ENCODE peak calls at places on chromosomes 5 and 9, in six cellular contexts. J is caudate nucleus, A is sigmoid colon, L is MM.1S, O is left ventricle myocardium inferior, M is neural progenitor cell. F is an unnamed sample.
A peak's percentile ranks its signal among the peaks of the same experiment; 100 is the strongest.

GRCh38 chr5:102596113-102596512 is 97.3 kb upstream of the SLCO6A1 start:
- DNase-seq in L (peak; percentile 36), J (no peak), O (no peak), M (no peak), A (no peak), F (no peak)

GRCh38 chr5:8491254-8491653 is 622.3 kb downstream of the MTRR start:
- DNase-seq in J (no peak), A (no peak), O (no peak), M (no peak), L (no peak), F (no peak)

GRCh38 chr5:178284996-178285395 is 52.4 kb upstream of the PHYKPL start:
- DNase-seq in L (no peak), O (no peak), M (no peak), J (no peak), A (peak; percentile 37), F (no peak)

GRCh38 chr9:3777137-3777536 is 251.3 kb upstream of the RFX3 start:
- DNase-seq in M (no peak), L (no peak), O (no peak), J (no peak), A (no peak), F (no peak)

GRCh38 chr5:173645897-173646574 is 29.6 kb upstream of the BOD1 start:
- DNase-seq in O (no peak), M (no peak), A (no peak), J (no peak), L (no peak), F (no peak)

GRCh38 chr9:9215050-9215449 is 1397.8 kb downstream of the PTPRD start:
- DNase-seq in A (no peak), M (no peak), L (no peak), O (no peak), J (no peak), F (no peak)

GRCh38 chr5:178210073-178210526 is 5.8 kb downstream of the HNRNPAB start:
- DNase-seq in J (no peak), A (peak; percentile 62), M (no peak), O (no peak), L (no peak), F (no peak)

GRCh38 chr9:86022687-86023266 is 76.6 kb downstream of the GOLM1 start:
- DNase-seq in J (no peak), O (no peak), M (no peak), A (no peak), L (peak; percentile 17), F (no peak)

GRCh38 chr5:42518595-42519067 is 95.4 kb downstream of the GHR start:
- DNase-seq in M (no peak), L (no peak), A (peak; percentile 78), O (no peak), J (no peak), F (no peak)

GRCh38 chr9:127976498-127976897 is 4.3 kb downstream of the EEIG1 start:
- DNase-seq in O (no peak), J (no peak), L (no peak), M (no peak), A (no peak), F (no peak)

GRCh38 chr5:78260771-78261170 is 33.7 kb downstream of the AP3B1 start:
- DNase-seq in L (no peak), J (no peak), A (no peak), M (no peak), O (no peak), F (no peak)

GRCh38 chr9:27059406-27059805 is 49.6 kb upstream of the TEK start:
- DNase-seq in O (no peak), L (no peak), A (no peak), M (no peak), J (no peak), F (no peak)

GRCh38 chr9:135926402-135927194 is 19.3 kb upstream of the CAMSAP1 start:
- DNase-seq in L (no peak), A (no peak), M (no peak), J (no peak), O (no peak), F (no peak)

GRCh38 chr5:107869459-107870115 is 198.8 kb upstream of the EFNA5 start:
- DNase-seq in A (no peak), L (no peak), O (no peak), J (no peak), M (no peak), F (no peak)

GRCh38 chr5:56818409-56819026 is 3.2 kb downstream of the MAP3K1 start:
- DNase-seq in M (no peak), L (no peak), O (no peak), A (no peak), J (no peak), F (no peak)

GRCh38 chr5:11973469-11973868 is 69.2 kb upstream of the CTNND2 start:
- DNase-seq in J (no peak), A (no peak), L (no peak), O (no peak), M (no peak), F (no peak)

GRCh38 chr9:15142903-15143534 is 164.0 kb downstream of the TTC39B start:
- DNase-seq in L (peak; percentile 20), M (peak; percentile 69), O (no peak), J (no peak), A (no peak), F (no peak)

GRCh38 chr5:75351058-75351926 is 14.3 kb downstream of the HMGCR start:
- DNase-seq in J (no peak), A (no peak), L (peak; percentile 16), O (no peak), M (no peak), F (no peak)

GRCh38 chr5:65835191-65835590 is 91.2 kb upstream of the ERBIN start:
- DNase-seq in J (no peak), O (no peak), L (no peak), A (no peak), M (no peak), F (no peak)

GRCh38 chr5:176737746-176738699 is 72.3 kb upstream of the UNC5A start:
- DNase-seq in M (no peak), O (no peak), L (no peak), A (peak; percentile 53), J (no peak), F (no peak)

GRCh38 chr9:22817181-22817580 is 370.6 kb downstream of the DMRTA1 start:
- DNase-seq in L (no peak), O (no peak), J (no peak), M (no peak), A (no peak), F (no peak)

GRCh38 chr9:6484210-6484609 is 71.2 kb downstream of the UHRF2 start:
- DNase-seq in J (no peak), A (no peak), L (no peak), M (peak; percentile 3), O (no peak), F (no peak)

GRCh38 chr9:36597412-36598178 is 24.9 kb downstream of the MELK start:
- DNase-seq in M (peak; percentile 30), L (no peak), A (no peak), O (no peak), J (no peak), F (no peak)

GRCh38 chr9:123364241-123364824 is 8.3 kb downstream of the CRB2 start:
- DNase-seq in A (no peak), L (no peak), J (peak; percentile 46), M (no peak), O (no peak), F (peak; percentile 68)

GRCh38 chr5:177472460-177473441 is 683 bp downstream of the DBN1 start:
- DNase-seq in L (no peak), M (peak; percentile 84), O (no peak), A (peak; percentile 73), J (no peak), F (no peak)

GRCh38 chr9:97845130-97845529 is 7.9 kb upstream of the FOXE1 start:
- DNase-seq in J (no peak), M (no peak), A (no peak), O (no peak), L (no peak), F (no peak)

GRCh38 chr5:106827061-106827460 is 843.7 kb downstream of the EFNA5 start:
- DNase-seq in L (no peak), J (no peak), A (no peak), O (no peak), M (no peak), F (no peak)

DNA sequence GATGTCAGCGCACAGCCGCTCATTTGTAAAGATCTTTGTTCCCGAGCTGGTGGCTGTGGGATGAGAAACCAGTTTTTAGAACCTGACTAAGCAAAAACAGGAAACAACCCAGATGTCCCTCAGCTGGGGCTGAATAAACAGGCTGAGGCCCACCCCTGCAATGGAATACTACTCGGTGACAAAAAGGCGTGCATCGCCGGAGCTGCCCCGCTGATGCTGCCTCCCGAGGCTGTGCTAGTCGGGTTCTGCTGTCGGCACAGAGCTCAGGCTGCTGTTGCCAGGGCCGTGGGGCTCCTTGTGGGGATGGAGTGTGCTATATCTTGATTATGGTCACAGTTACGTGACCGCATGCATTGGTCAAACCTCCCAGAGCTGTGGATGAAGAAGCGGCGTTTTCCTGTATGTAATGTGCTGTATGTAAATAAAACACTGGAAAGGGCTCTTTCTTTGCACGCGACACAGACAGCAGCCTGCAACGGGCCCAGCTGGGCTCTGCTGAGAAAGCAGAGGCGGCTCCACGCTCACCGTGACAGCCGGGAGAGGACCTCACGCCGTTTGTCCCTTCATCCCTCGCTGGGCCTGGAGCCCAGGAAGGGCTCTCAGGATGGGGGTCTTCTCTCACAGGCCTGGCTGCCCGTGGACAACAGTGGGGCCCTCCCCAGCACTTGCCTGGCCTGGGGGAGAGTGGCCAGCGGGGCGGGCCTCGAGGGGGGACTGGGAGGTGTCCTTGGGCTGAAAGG is 51.5 kb upstream of the RNU6ATAC start:
- DNase-seq in M (no peak), A (no peak), O (peak; percentile 34), L (no peak), J (no peak), F (no peak)
- H3K27ac ChIP-seq in M (no peak overlapping the region), A (peak overlapping the region; percentile 15), O (peak overlapping the region; percentile 85), L (no peak overlapping the region), J (peak overlapping the region; percentile 69), F (peak overlapping the region; percentile 74)

GRCh38 chr5:149780043-149780737 is 50.1 kb downstream of the PPARGC1B start:
- DNase-seq in L (no peak), M (no peak), J (no peak), A (no peak), O (peak; percentile 57), F (no peak)
- H3K27ac ChIP-seq in L (peak overlapping the region; percentile 97), M (no peak overlapping the region), J (no peak overlapping the region), A (peak overlapping the region; percentile 81), O (peak overlapping the region; percentile 88), F (no peak overlapping the region)

DNA sequence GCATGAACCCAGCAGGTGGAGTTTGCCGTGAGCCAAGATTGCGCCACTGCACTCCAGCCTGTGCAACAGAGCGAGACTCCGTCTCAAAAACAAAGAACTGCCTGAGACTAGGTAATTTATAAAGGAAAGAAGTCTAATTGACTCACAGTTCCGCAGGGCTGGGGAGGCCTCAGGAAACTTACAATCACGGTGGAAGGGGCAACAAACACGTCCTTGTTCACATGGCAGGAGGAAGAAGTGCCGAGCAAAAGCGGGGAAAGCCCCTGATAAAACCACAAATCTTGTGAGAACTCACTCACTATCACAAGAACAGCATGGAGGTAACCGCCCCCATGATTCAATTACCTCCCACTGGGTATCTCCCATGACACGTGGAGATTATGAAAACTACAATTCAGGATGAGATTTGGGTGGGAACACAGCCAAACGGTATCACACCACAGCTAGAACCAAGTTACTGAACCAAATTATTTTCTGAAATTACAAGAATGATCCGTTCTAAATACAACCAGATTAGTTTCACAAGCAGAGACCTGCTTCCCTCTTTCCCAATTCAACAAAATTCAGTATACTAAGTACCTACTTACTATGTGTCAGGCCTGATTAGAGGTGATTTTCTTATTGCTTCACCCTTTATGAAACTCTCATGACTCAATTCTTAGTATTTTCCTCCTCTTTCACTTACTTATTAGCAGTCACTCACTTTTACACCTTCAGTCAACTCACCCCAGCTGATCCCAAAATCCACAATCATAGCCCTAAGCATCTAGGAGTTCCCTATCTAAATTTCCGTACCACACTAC is 8.4 kb downstream of the UBTD2 start:
- DNase-seq in J (no peak), M (no peak), A (no peak), L (no peak), O (no peak), F (no peak)
- H3K27ac ChIP-seq in J (no peak overlapping the region), M (no peak overlapping the region), A (no peak overlapping the region), L (no peak overlapping the region), O (no peak overlapping the region), F (no peak overlapping the region)

GRCh38 chr5:14665110-14665822 is 748 bp downstream of the OTULIN start:
- DNase-seq in O (peak; percentile 43), M (peak; percentile 50), A (no peak), J (no peak), L (peak; percentile 53), F (peak; percentile 39)
- H3K27ac ChIP-seq in O (peak overlapping the region; percentile 96), M (no peak overlapping the region), A (peak overlapping the region; percentile 94), J (peak overlapping the region; percentile 91), L (peak overlapping the region; percentile 94), F (peak overlapping the region; percentile 22)

F was measured in substantia nigra.